ENCODE peak calls at places on chromosomes 1 and 21, in four cellular contexts. A is HepG2, B is K562, E is H1. D is an unnamed sample.

GRCh38 chr21:19268634-19269138 is 865.1 kb upstream of the TMPRSS15 start:
- DNase-seq in A (no peak), B (no peak), E (no peak), D (no peak)

GRCh38 chr1:13700521-13701273 is 709 bp downstream of the PRDM2 start:
- DNase-seq in A (no peak), B (peak; percentile 19), E (no peak), D (no peak)

GRCh38 chr1:48619529-48619928 is 147.5 kb upstream of the SPATA6 start:
- DNase-seq in A (no peak), B (peak; percentile 18), E (peak; percentile 46), D (no peak)

GRCh38 chr1:39272027-39272790 is 67.7 kb downstream of the MACF1 start:
- DNase-seq in A (peak; percentile 30), B (peak; percentile 58), E (no peak), D (peak; percentile 87)

GRCh38 chr1:116256875-116257823 is 115.9 kb upstream of the ATP1A1 start:
- DNase-seq in A (no peak), B (no peak), E (no peak), D (peak; percentile 9)

GRCh38 chr1:203891950-203892349 is 30.6 kb downstream of the SNRPE start:
- DNase-seq in A (no peak), B (no peak), E (no peak), D (no peak)

GRCh38 chr1:207818971-207819451 is 67.2 kb downstream of the CD46 start:
- DNase-seq in A (no peak), B (no peak), E (no peak), D (no peak)

GRCh38 chr1:78275456-78275855 is 215.3 kb upstream of the PTGFR start:
- DNase-seq in A (no peak), B (no peak), E (no peak), D (no peak)

GRCh38 chr21:17196619-17197018 is 316.2 kb upstream of the CXADR start:
- DNase-seq in A (no peak), B (no peak), E (no peak), D (no peak)

GRCh38 chr1:198734323-198735008 is 95.6 kb downstream of the PTPRC start:
- DNase-seq in A (no peak), B (no peak), E (no peak), D (peak; percentile 39)

GRCh38 chr21:16842716-16843115 is 670.1 kb upstream of the CXADR start:
- DNase-seq in A (no peak), B (no peak), E (no peak), D (no peak)

GRCh38 chr1:38027201-38028104 is 14.9 kb downstream of the UTP11 start:
- DNase-seq in A (no peak), B (no peak), E (no peak), D (no peak)

GRCh38 chr1:247295746-247296145 is 35.9 kb downstream of the ZNF496 start:
- DNase-seq in A (no peak), B (no peak), E (no peak), D (no peak)

GRCh38 chr1:92475029-92475428 is 11.7 kb downstream of the GFI1 start:
- DNase-seq in A (no peak), B (no peak), E (no peak), D (no peak)

GRCh38 chr1:7299994-7300393 is 471.1 kb upstream of the VAMP3 start:
- DNase-seq in A (no peak), B (no peak), E (no peak), D (no peak)

GRCh38 chr1:22837332-22837731 is 126.7 kb downstream of the EPHB2 start:
- DNase-seq in A (no peak), B (no peak), E (no peak), D (no peak)

GRCh38 chr1:9118186-9118585 is 10.7 kb downstream of the GPR157 start:
- DNase-seq in A (no peak), B (no peak), E (no peak), D (no peak)

GRCh38 chr1:17248781-17249180 is at the start of gene PADI3:
- DNase-seq in A (no peak), B (peak; percentile 50), E (no peak), D (no peak)

GRCh38 chr1:98884864-98885263 is 119.8 kb downstream of the PLPPR5 start:
- DNase-seq in A (no peak), B (no peak), E (no peak), D (no peak)

GRCh38 chr1:88774151-88774556 is 90.1 kb downstream of the PKN2 start:
- DNase-seq in A (peak; percentile 56), B (no peak), E (peak; percentile 53), D (no peak)

GRCh38 chr1:233010164-233010563 is 59.8 kb downstream of the NTPCR start:
- DNase-seq in A (no peak), B (no peak), E (no peak), D (no peak)

GRCh38 chr21:44557491-44558328 is 885 bp downstream of the KRTAP10-3 start:
- DNase-seq in A (no peak), B (no peak), E (no peak), D (no peak)

GRCh38 chr1:172172267-172172880 is 248.1 kb upstream of the C1orf105 start:
- DNase-seq in A (no peak), B (no peak), E (no peak), D (no peak)

DNA sequence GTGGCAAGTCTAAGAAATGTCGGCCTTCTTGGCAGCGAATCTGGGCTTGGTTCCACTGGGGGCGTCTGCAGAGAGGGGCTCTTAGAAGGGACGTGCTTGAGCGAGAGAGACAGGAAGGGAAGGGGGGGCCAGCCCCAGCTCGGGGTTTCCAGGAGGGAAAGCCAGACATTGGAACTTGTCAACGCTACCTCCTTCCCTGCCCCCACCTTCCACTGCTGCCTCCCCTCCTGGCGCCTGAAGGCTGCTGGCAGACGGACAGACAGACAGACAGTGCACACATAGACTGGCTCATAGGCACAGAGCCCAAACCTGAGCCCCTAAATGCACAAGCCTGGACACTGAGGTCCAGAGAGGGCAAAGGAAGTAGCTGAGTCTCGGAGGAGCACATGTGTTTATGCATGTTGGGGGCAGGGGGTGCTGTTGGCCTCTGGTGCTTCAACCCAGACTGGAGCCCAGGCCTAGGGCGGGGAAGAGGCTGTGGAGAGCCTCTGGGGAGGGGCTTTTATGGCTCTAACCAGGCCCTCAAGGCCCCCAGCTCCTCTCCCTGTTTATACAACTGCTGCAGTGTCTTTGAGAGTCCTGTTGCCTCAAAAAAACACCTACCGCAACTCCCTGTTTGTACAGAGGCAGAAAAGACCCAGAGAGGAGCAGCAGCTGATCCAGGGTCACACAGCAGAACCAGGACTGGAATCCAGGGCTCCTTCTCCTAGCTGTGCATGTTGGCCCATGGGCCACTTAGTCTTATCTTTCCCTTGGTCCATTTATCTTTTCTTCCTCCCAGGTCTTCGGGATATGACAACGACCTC is 33.1 kb upstream of the WASF2 start:
- DNase-seq in A (peak; percentile 52), B (peak; percentile 86), E (no peak), D (no peak)
- TF ChIP-seq BRCA1 in A (no peak), B (no peak), E (no peak), D (no peak)

DNA sequence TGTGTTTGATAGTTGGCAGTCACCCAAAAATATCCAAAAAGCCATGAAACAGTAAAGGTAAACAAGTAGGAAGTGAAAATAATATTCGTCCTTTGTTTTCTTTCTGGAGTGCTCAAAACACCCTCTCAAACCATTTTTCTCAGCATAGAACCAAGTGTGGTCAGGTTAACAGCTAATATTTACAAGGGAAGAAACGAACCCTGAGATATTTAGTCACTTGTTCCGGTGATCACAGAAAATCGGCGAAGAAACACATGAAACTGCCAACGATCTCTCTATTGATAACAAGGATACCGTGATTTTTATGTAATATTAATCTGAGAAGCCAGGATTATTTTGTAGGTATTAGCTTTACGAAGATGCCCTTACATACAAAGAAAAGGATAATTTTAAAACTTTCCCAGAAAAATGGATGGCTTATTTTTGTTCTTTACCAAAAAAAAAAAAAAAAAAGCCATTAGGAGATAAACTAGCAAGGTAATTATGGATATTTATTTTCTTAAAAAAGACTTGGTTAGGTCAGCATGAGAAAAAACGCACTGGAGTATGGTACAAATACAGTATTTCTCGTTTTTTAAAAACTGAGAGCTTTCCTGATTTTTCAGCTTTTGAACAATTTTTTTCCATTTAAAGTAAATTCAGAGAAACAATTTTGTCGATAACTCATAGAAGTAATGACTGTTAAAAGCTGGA is 107.3 kb upstream of the HNRNPU start:
- DNase-seq in A (peak; percentile 5), B (no peak), E (no peak), D (no peak)
- TF ChIP-seq BRCA1 in A (no peak), B (no peak), E (no peak), D (no peak)

GRCh38 chr21:46662765-46663500 is 27.5 kb downstream of the PRMT2 start:
- DNase-seq in A (no peak), B (no peak), E (no peak), D (no peak)

GRCh38 chr21:46662367-46662654 is 26.8 kb downstream of the PRMT2 start:
- DNase-seq in A (no peak), B (no peak), E (no peak), D (no peak)

GRCh38 chr21:46660505-46660904 is 25.0 kb downstream of the PRMT2 start:
- DNase-seq in A (no peak), B (no peak), E (no peak), D (no peak)

GRCh38 chr21:46661627-46662366 is 26.3 kb downstream of the PRMT2 start:
- DNase-seq in A (no peak), B (no peak), E (no peak), D (no peak)

DNA sequence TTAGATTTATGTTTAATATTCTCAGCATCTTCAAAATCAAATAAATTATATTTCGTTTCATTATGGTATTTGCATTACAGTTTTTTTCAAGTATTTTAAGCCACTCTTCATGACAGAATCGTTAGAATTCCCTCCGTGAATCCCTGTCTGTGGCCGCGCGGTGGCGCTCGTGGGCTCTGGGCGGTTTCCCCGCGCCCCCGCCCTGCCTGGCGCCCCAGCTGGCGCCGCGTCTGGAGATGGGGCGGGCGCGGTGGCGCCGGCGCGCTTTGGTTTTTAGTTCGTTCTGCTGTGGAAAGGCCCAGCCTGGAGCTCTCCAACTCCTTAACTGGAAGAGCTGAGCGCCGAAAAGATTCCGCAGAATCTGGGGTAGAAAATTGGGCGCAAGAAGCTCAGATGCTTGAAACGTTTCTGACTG is 25.7 kb downstream of the PRMT2 start:
- DNase-seq in A (no peak), B (no peak), E (peak; percentile 61), D (no peak)
- TF ChIP-seq BRCA1 in A (no peak), B (no peak), E (no peak), D (no peak)

GRCh38 chr1:170660874-170661645 is 2.9 kb upstream of the PRRX1 start:
- DNase-seq in A (no peak), B (no peak), E (no peak), D (no peak)

GRCh38 chr1:170660281-170660713 is 3.6 kb upstream of the PRRX1 start:
- DNase-seq in A (no peak), B (no peak), E (no peak), D (no peak)

GRCh38 chr1:170662561-170662971 is 1.4 kb upstream of the PRRX1 start:
- DNase-seq in A (no peak), B (no peak), E (no peak), D (no peak)

GRCh38 chr1:170663011-170663410 is 920 bp upstream of the PRRX1 start:
- DNase-seq in A (no peak), B (no peak), E (no peak), D (no peak)

DNA sequence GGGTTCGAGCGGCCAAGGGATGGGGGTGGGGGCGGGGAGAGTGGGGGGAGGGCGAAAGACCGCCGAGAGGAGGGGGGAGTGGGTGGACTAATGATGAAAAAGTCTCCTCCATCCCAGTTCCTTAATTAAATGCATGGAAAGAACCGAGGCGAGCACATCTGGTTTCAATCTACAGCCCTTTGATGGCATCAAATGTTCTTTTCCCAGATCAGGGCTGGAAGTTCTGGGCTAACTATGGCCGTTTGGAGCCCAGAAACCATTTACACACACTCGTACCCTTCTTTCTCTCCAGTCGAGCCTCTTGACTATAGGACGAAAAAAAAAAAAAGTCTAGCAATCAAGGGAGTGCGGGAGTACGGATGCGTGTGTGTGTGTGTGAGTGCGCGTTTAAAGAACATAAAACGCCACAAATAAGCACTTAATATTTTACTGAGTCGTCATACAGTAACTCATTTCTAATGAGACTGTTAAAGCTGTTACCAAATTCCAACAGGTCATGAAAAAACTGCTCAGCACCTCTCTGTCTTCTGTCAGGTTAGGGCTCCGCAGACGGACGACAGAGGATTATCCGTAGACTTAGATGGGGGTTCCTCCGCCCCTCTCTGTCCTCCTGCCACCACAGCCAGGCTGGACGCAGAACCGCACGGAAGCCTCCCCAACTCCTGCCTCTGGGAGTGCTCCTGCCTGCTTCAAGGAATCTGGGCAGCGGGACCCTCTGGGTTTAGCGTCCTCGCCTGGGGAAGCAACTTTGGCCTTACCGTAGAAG is 2.1 kb upstream of the PRRX1 start:
- DNase-seq in A (no peak), B (no peak), E (no peak), D (no peak)
- TF ChIP-seq BRCA1 in A (no peak), B (no peak), E (no peak), D (no peak)

D was measured in GM12878.